ENCODE peak calls at places on chromosomes 11 and 22, in eight cellular contexts. Y is fibroblast of lung, G is cardiac fibroblast, O is left lung, L is AG09309, M is H1, I is chondrocyte, H is uterus. D is an unnamed sample.

GRCh38 chr11:57885298-57886035 is 123.9 kb downstream of the CTNND1 start:
- DNase-seq in L (no peak), H (no peak), Y (no peak), I (no peak), G (peak; percentile 45), M (peak; percentile 46), O (no peak), D (no peak)

GRCh38 chr22:44523981-44524759 is 26.1 kb upstream of the RTL6 start:
- DNase-seq in H (peak; percentile 74), I (no peak), O (no peak), M (peak; percentile 27), Y (peak; percentile 94), L (peak; percentile 93), G (peak; percentile 97), D (peak; percentile 96)

GRCh38 chr11:103546236-103546635 is 437.0 kb downstream of the DYNC2H1 start:
- DNase-seq in M (no peak), I (no peak), G (peak; percentile 57), O (no peak), H (no peak), Y (peak; percentile 9), L (no peak), D (no peak)

GRCh38 chr22:44838316-44839016 is 86.1 kb downstream of the ARHGAP8 start:
- DNase-seq in Y (no peak), M (no peak), I (no peak), O (no peak), L (no peak), G (no peak), H (no peak), D (no peak)

GRCh38 chr11:12330491-12331231 is 46.7 kb upstream of the PARVA start:
- DNase-seq in H (no peak), M (no peak), Y (peak; percentile 2), G (peak; percentile 15), I (no peak), L (no peak), O (no peak), D (no peak)

GRCh38 chr22:42879371-42880021 is 22.4 kb upstream of the ARFGAP3 start:
- DNase-seq in H (no peak), O (no peak), Y (no peak), L (no peak), G (no peak), I (no peak), M (no peak), D (no peak)

GRCh38 chr11:132064987-132065620 is 694.7 kb downstream of the NTM start:
- DNase-seq in Y (peak; percentile 95), H (no peak), M (no peak), L (peak; percentile 96), O (no peak), I (no peak), G (peak; percentile 100), D (peak; percentile 92)

GRCh38 chr11:104061851-104062521 is 25.5 kb downstream of the DDI1 start:
- DNase-seq in Y (peak; percentile 36), H (no peak), L (no peak), G (peak; percentile 22), O (no peak), I (no peak), M (no peak), D (no peak)

DNA sequence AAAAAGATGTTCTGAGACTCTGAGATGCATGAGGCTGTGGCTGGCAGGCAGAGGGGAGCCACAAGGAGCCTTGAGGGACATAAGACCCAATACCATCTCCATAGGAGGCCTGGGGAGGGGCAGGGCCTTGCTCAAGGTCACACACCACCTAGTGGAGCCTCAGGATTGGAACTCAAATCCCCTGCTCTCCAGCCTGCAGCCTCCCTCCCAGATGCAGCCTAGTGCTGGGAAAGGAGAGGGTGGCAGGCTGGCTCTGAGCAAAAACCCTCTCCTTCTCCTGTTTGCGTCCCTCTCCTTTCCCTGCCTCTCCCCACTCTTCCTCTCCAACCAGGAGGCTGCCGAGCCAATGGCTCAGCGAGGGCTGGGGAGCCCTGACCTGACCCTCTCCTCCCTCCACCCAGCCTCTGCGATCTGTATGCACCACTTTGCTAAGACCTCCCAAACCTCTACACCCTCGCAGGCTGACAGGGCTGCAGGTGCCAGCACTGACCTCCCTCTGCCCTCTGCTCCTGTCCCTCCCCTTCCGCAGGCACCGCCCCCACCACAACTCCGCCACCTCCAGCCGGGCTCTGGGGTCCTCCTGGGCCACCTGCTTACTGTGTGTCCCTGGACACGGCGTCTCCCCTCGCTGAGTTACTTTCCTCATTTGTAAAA is 14.7 kb downstream of the IGLL1 start:
- DNase-seq in Y (no peak), H (no peak), M (peak; percentile 76), O (no peak), G (peak; percentile 8), L (no peak), I (no peak), D (no peak)
- TF ChIP-seq CTCF in Y (peak; percentile 6), H (no peak), M (peak; percentile 46), O (no peak), G (peak; percentile 13), L (peak; percentile 18), I (peak; percentile 41), D (no peak)

GRCh38 chr11:80616070-80616800 is 1175.4 kb upstream of the TENM4 start:
- DNase-seq in Y (no peak), H (no peak), I (no peak), O (no peak), G (no peak), L (no peak), M (no peak), D (no peak)
- TF ChIP-seq CTCF in Y (no peak), H (no peak), I (no peak), O (no peak), G (no peak), L (no peak), M (no peak), D (no peak)

GRCh38 chr11:16883179-16883578 is 131.0 kb downstream of the PLEKHA7 start:
- DNase-seq in L (no peak), H (no peak), G (peak; percentile 20), I (no peak), O (no peak), Y (no peak), M (no peak), D (no peak)
- TF ChIP-seq CTCF in L (no peak), H (no peak), G (no peak), I (peak; percentile 31), O (no peak), Y (peak; percentile 16), M (no peak), D (no peak)

GRCh38 chr22:33299245-33299956 is 241.2 kb upstream of the SYN3 start:
- DNase-seq in H (no peak), O (no peak), G (no peak), Y (no peak), I (no peak), L (no peak), M (no peak), D (no peak)
- TF ChIP-seq CTCF in H (no peak), O (no peak), G (no peak), Y (no peak), I (peak; percentile 33), L (no peak), M (no peak), D (no peak)

GRCh38 chr11:35555238-35555887 is 29.9 kb upstream of the PAMR1 start:
- DNase-seq in M (no peak), L (no peak), O (no peak), I (no peak), Y (peak; percentile 76), G (peak; percentile 70), H (no peak), D (no peak)

GRCh38 chr11:35553831-35554230 is 28.4 kb upstream of the PAMR1 start:
- DNase-seq in G (peak; percentile 89), H (no peak), L (peak; percentile 93), Y (peak; percentile 93), I (no peak), O (no peak), M (no peak), D (peak; percentile 90)

GRCh38 chr11:35554491-35555237 is 29.2 kb upstream of the PAMR1 start:
- DNase-seq in I (no peak), O (no peak), M (no peak), Y (no peak), H (no peak), L (no peak), G (peak; percentile 64), D (no peak)

GRCh38 chr11:35559949-35560348 is 34.5 kb upstream of the PAMR1 start:
- DNase-seq in O (no peak), Y (no peak), L (no peak), M (no peak), H (no peak), I (no peak), G (no peak), D (no peak)

DNA sequence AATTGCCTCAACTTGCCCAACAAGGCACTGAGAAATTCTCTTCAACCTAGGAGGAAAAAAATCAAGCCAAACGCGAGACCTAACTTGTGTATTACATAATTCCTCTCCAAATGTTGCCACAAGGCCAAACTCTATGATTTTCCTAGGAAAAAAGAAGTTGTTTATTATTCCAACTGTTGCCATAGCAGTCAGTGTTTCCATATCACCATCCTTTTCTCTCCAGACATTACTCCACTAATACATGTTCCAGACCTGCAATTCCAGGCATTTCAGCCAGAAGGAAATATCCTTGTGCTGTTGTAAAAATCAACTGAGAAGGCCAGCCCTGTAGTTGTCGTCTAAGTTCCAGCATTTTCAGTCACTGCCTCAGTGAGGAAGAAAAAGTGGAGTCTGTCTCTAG is 33.1 kb upstream of the PAMR1 start:
- DNase-seq in O (no peak), L (no peak), M (no peak), H (no peak), Y (peak; percentile 69), G (no peak), I (no peak), D (no peak)
- TF ChIP-seq CTCF in O (no peak), L (no peak), M (no peak), H (no peak), Y (peak; percentile 1), G (no peak), I (peak; percentile 37), D (peak; percentile 17)